ENCODE peak calls at places on chromosomes 11 and 22, in six cellular contexts. One of them, this sample, is unnamed.

GRCh38 chr11:101863361-101863760 is 51.4 kb upstream of the CEP126 start:
- DNase-seq in GM12878: no peak
- DNase-seq in K562: no peak
- DNase-seq in HepG2: no peak
- DNase-seq in H1: no peak
- DNase-seq in WTC11: no peak
- DNase-seq in this sample: no peak

GRCh38 chr11:118914178-118914918 is 11.4 kb downstream of the BCL9L start:
- DNase-seq in GM12878: no peak
- DNase-seq in WTC11: no peak
- DNase-seq in K562: no peak
- DNase-seq in H1: no peak
- DNase-seq in HepG2: peak
- DNase-seq in this sample: no peak

GRCh38 chr11:70399681-70400112 is 1.4 kb downstream of the CTTN start:
- DNase-seq in GM12878: no peak
- DNase-seq in HepG2: peak
- DNase-seq in H1: peak
- DNase-seq in K562: peak
- DNase-seq in WTC11: peak
- DNase-seq in this sample: peak

GRCh38 chr11:67312187-67313021 is 9.1 kb downstream of the SSH3 start:
- DNase-seq in WTC11: no peak
- DNase-seq in HepG2: no peak
- DNase-seq in K562: peak
- DNase-seq in H1: no peak
- DNase-seq in GM12878: no peak
- DNase-seq in this sample: no peak

GRCh38 chr11:85595285-85595884 is 31.8 kb downstream of the DLG2 start:
- DNase-seq in K562: peak
- DNase-seq in HepG2: peak
- DNase-seq in WTC11: no peak
- DNase-seq in GM12878: peak
- DNase-seq in H1: no peak
- DNase-seq in this sample: peak

GRCh38 chr11:3132831-3133455 is 32.2 kb downstream of the OSBPL5 start:
- DNase-seq in K562: no peak
- DNase-seq in HepG2: no peak
- DNase-seq in H1: no peak
- DNase-seq in WTC11: peak
- DNase-seq in GM12878: no peak
- DNase-seq in this sample: no peak

GRCh38 chr11:10032991-10033390 is 261.0 kb downstream of the SBF2 start:
- DNase-seq in HepG2: no peak
- DNase-seq in H1: no peak
- DNase-seq in K562: no peak
- DNase-seq in WTC11: no peak
- DNase-seq in GM12878: no peak
- DNase-seq in this sample: no peak

GRCh38 chr11:119374632-119375394 is 6.7 kb downstream of the USP2 start:
- DNase-seq in K562: peak
- DNase-seq in WTC11: no peak
- DNase-seq in GM12878: no peak
- DNase-seq in HepG2: no peak
- DNase-seq in H1: peak
- DNase-seq in this sample: no peak

GRCh38 chr11:12111482-12112149 is 1.2 kb downstream of the MICAL2 start:
- DNase-seq in K562: no peak
- DNase-seq in HepG2: no peak
- DNase-seq in H1: no peak
- DNase-seq in WTC11: no peak
- DNase-seq in GM12878: no peak
- DNase-seq in this sample: no peak

GRCh38 chr11:7563269-7563668 is 49.5 kb downstream of the PPFIBP2 start:
- DNase-seq in HepG2: no peak
- DNase-seq in WTC11: no peak
- DNase-seq in GM12878: no peak
- DNase-seq in K562: no peak
- DNase-seq in H1: no peak
- DNase-seq in this sample: no peak

GRCh38 chr11:104476898-104477297 is 313.0 kb upstream of the PDGFD start:
- DNase-seq in H1: no peak
- DNase-seq in HepG2: no peak
- DNase-seq in K562: no peak
- DNase-seq in WTC11: no peak
- DNase-seq in GM12878: no peak
- DNase-seq in this sample: no peak

GRCh38 chr11:115672999-115673411 is 168.8 kb upstream of the CADM1 start:
- DNase-seq in HepG2: no peak
- DNase-seq in WTC11: no peak
- DNase-seq in K562: no peak
- DNase-seq in H1: no peak
- DNase-seq in GM12878: no peak
- DNase-seq in this sample: no peak
- TF ChIP-seq ATF3 in HepG2: no peak
- TF ChIP-seq ATF3 in WTC11: no peak
- TF ChIP-seq ATF3 in K562: no peak
- TF ChIP-seq ATF3 in H1: no peak
- TF ChIP-seq ATF3 in GM12878: no peak
- TF ChIP-seq ATF3 in this sample: no peak

GRCh38 chr22:17334054-17334453 is 35.2 kb upstream of the CECR2 start:
- DNase-seq in GM12878: no peak
- DNase-seq in HepG2: no peak
- DNase-seq in WTC11: no peak
- DNase-seq in H1: no peak
- DNase-seq in K562: peak
- DNase-seq in this sample: no peak
- TF ChIP-seq ATF3 in GM12878: no peak
- TF ChIP-seq ATF3 in HepG2: no peak
- TF ChIP-seq ATF3 in WTC11: no peak
- TF ChIP-seq ATF3 in H1: no peak
- TF ChIP-seq ATF3 in K562: no peak
- TF ChIP-seq ATF3 in this sample: no peak

DNA sequence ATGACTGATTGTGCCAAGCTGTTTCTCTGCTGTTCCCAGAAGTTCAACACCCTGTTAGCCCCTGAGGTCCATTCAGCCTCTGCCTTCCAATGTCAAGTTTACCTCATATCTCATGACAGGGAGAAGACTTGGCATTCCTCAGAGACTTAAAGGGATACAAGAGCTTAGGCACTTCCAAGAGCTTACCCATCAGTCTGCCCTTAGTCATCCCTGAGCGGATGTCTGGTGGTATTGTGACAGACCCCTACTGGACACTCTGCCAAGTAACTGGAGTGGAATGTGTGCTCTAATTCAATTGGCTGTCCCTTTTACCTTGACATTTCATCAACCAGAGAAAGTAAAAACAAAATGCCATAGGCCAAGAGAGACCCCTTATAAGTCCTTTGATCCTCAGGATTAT is 151.5 kb downstream of the AASDHPPT start:
- DNase-seq in K562: no peak
- DNase-seq in HepG2: no peak
- DNase-seq in GM12878: no peak
- DNase-seq in WTC11: no peak
- DNase-seq in H1: no peak
- DNase-seq in this sample: no peak
- TF ChIP-seq ATF3 in K562: no peak
- TF ChIP-seq ATF3 in HepG2: no peak
- TF ChIP-seq ATF3 in GM12878: no peak
- TF ChIP-seq ATF3 in WTC11: no peak
- TF ChIP-seq ATF3 in H1: no peak
- TF ChIP-seq ATF3 in this sample: no peak

GRCh38 chr22:28599693-28600092 is 79.9 kb downstream of the TTC28 start:
- DNase-seq in HepG2: no peak
- DNase-seq in WTC11: no peak
- DNase-seq in GM12878: no peak
- DNase-seq in K562: no peak
- DNase-seq in H1: no peak
- DNase-seq in this sample: no peak

GRCh38 chr22:28594076-28594783 is 85.4 kb downstream of the TTC28 start:
- DNase-seq in HepG2: no peak
- DNase-seq in H1: no peak
- DNase-seq in GM12878: no peak
- DNase-seq in K562: no peak
- DNase-seq in WTC11: no peak
- DNase-seq in this sample: no peak

GRCh38 chr22:28593299-28593698 is 86.3 kb downstream of the TTC28 start:
- DNase-seq in HepG2: no peak
- DNase-seq in GM12878: no peak
- DNase-seq in H1: no peak
- DNase-seq in WTC11: no peak
- DNase-seq in K562: no peak
- DNase-seq in this sample: no peak

GRCh38 chr22:28597665-28598064 is 82.0 kb downstream of the TTC28 start:
- DNase-seq in HepG2: no peak
- DNase-seq in WTC11: no peak
- DNase-seq in K562: no peak
- DNase-seq in H1: no peak
- DNase-seq in GM12878: no peak
- DNase-seq in this sample: no peak

GRCh38 chr22:28594784-28595324 is 84.8 kb downstream of the TTC28 start:
- DNase-seq in H1: no peak
- DNase-seq in K562: peak
- DNase-seq in GM12878: no peak
- DNase-seq in WTC11: no peak
- DNase-seq in HepG2: peak
- DNase-seq in this sample: peak
- TF ChIP-seq ATF3 in H1: no peak
- TF ChIP-seq ATF3 in K562: no peak
- TF ChIP-seq ATF3 in GM12878: no peak
- TF ChIP-seq ATF3 in WTC11: no peak
- TF ChIP-seq ATF3 in HepG2: no peak
- TF ChIP-seq ATF3 in this sample: no peak

GRCh38 chr11:65776710-65777141 is 4.0 kb downstream of the AP5B1 start:
- DNase-seq in K562: no peak
- DNase-seq in WTC11: no peak
- DNase-seq in HepG2: no peak
- DNase-seq in H1: no peak
- DNase-seq in GM12878: no peak
- DNase-seq in this sample: no peak

GRCh38 chr11:65774525-65775306 is 6.1 kb downstream of the AP5B1 start:
- DNase-seq in K562: no peak
- DNase-seq in WTC11: no peak
- DNase-seq in HepG2: no peak
- DNase-seq in GM12878: no peak
- DNase-seq in H1: no peak
- DNase-seq in this sample: no peak

GRCh38 chr11:65771589-65772112 is 9.1 kb downstream of the AP5B1 start:
- DNase-seq in K562: no peak
- DNase-seq in H1: no peak
- DNase-seq in WTC11: no peak
- DNase-seq in HepG2: no peak
- DNase-seq in GM12878: no peak
- DNase-seq in this sample: no peak

GRCh38 chr11:65776196-65776595 is 4.6 kb downstream of the AP5B1 start:
- DNase-seq in WTC11: no peak
- DNase-seq in GM12878: no peak
- DNase-seq in H1: no peak
- DNase-seq in HepG2: peak
- DNase-seq in K562: no peak
- DNase-seq in this sample: no peak

GRCh38 chr11:65773784-65774411 is 6.9 kb downstream of the AP5B1 start:
- DNase-seq in HepG2: no peak
- DNase-seq in K562: no peak
- DNase-seq in GM12878: no peak
- DNase-seq in H1: no peak
- DNase-seq in WTC11: no peak
- DNase-seq in this sample: no peak
- TF ChIP-seq ATF3 in HepG2: no peak
- TF ChIP-seq ATF3 in K562: no peak
- TF ChIP-seq ATF3 in GM12878: no peak
- TF ChIP-seq ATF3 in H1: no peak
- TF ChIP-seq ATF3 in WTC11: no peak
- TF ChIP-seq ATF3 in this sample: no peak

DNA sequence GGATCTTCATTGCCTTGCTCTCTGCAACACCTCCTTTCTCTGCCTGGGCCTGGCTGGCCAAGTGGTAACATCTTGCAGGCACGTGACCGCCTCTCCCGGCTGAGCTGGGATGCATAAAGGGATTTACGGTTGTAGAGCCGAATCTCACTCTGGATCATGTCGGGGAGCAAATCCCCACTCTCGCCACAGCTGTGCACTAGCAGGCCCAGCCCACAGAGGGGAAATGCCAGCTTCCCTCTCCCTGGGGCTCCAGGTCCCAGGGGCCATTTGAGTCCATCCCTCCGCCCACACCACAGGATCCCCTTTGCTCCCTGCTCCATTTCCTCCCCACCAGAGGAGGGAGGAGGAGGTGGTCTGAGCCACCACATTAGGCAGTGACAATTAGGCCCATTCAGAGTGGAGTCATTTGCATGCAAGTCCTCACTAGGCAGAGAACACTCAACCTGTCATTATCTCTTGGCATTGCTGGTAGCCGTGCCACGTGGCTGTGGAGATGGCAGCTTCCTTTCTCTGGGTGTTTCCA is 196.7 kb downstream of the DSCAML1 start:
- DNase-seq in GM12878: no peak
- DNase-seq in WTC11: no peak
- DNase-seq in H1: no peak
- DNase-seq in K562: no peak
- DNase-seq in HepG2: no peak
- DNase-seq in this sample: no peak
- TF ChIP-seq ATF3 in GM12878: no peak
- TF ChIP-seq ATF3 in WTC11: no peak
- TF ChIP-seq ATF3 in H1: no peak
- TF ChIP-seq ATF3 in K562: no peak
- TF ChIP-seq ATF3 in HepG2: no peak
- TF ChIP-seq ATF3 in this sample: no peak

DNA sequence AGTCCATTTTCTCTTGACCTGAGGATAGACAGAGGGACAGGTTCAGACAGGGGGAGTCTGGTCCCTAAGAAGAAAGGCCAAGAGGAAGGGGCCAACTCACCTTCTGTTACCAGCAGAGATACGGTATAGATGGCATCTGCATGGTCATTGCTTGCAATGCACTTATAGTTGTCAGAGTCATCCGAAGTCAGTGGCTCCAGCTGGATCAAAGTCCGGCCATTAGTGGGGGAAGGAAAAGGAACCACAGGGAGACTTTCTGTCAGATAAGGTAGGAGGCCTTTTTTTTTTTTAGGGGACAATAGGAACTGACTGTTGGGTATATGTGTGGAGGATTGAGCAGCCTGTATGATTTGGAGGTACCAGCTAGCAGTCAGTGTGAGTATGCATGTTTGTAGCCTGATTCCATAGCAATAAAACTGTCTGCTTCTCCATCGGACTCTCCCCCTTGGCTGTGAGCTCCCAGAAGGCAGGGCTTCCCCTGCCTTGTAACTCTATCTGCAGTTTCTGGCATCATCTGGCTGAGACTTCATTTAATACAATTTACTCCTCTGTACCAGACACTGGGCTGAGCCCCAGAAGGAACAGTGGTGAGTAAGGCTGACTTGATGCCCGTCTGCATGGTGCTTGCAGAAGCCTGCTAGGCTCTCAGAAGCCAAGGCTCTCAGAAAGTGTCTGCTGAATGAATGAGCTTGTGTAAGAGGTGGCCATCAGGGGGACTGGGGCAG is 5.7 kb downstream of the IGSF22 start:
- DNase-seq in WTC11: no peak
- DNase-seq in K562: no peak
- DNase-seq in HepG2: no peak
- DNase-seq in H1: no peak
- DNase-seq in GM12878: no peak
- DNase-seq in this sample: no peak
- TF ChIP-seq ATF3 in WTC11: no peak
- TF ChIP-seq ATF3 in K562: no peak
- TF ChIP-seq ATF3 in HepG2: no peak
- TF ChIP-seq ATF3 in H1: no peak
- TF ChIP-seq ATF3 in GM12878: no peak
- TF ChIP-seq ATF3 in this sample: no peak